ENCODE peak calls at places on chromosomes 7 and 10, in seven cellular contexts. One of them, this sample, is unnamed.

GRCh38 chr7:30726296-30727006 is 25.5 kb upstream of the INMT start:
- DNase-seq in germinal center: no peak
- DNase-seq in NB4: peak
- DNase-seq in neural progenitor cell: no peak
- DNase-seq in C1 segment of cervical spinal cord: no peak
- DNase-seq in stimulated activated CD8-positive, alpha-beta memory T cell treated with anti-CD3 and anti-CD28 coated beads, Interleukin-2, amount 100 ng/mL, for 1 hour: no peak
- DNase-seq in activated B cell treated with CpG ODN at 0.5 μM for 24 hours: no peak
- DNase-seq in this sample: no peak

GRCh38 chr7:2437537-2438148 is 34.2 kb downstream of the CHST12 start:
- DNase-seq in activated B cell treated with CpG ODN at 0.5 μM for 24 hours: no peak
- DNase-seq in C1 segment of cervical spinal cord: no peak
- DNase-seq in neural progenitor cell: no peak
- DNase-seq in NB4: no peak
- DNase-seq in stimulated activated CD8-positive, alpha-beta memory T cell treated with anti-CD3 and anti-CD28 coated beads, Interleukin-2, amount 100 ng/mL, for 1 hour: no peak
- DNase-seq in germinal center: no peak
- DNase-seq in this sample: no peak

GRCh38 chr10:110642980-110643655 is 1.0 kb upstream of the RBM20 start:
- DNase-seq in neural progenitor cell: peak
- DNase-seq in activated B cell treated with CpG ODN at 0.5 μM for 24 hours: no peak
- DNase-seq in C1 segment of cervical spinal cord: no peak
- DNase-seq in NB4: no peak
- DNase-seq in stimulated activated CD8-positive, alpha-beta memory T cell treated with anti-CD3 and anti-CD28 coated beads, Interleukin-2, amount 100 ng/mL, for 1 hour: no peak
- DNase-seq in germinal center: no peak
- DNase-seq in this sample: no peak

GRCh38 chr10:43461950-43462349 is 25.0 kb downstream of the ZNF487 start:
- DNase-seq in germinal center: peak
- DNase-seq in activated B cell treated with CpG ODN at 0.5 μM for 24 hours: no peak
- DNase-seq in stimulated activated CD8-positive, alpha-beta memory T cell treated with anti-CD3 and anti-CD28 coated beads, Interleukin-2, amount 100 ng/mL, for 1 hour: no peak
- DNase-seq in NB4: peak
- DNase-seq in C1 segment of cervical spinal cord: peak
- DNase-seq in neural progenitor cell: peak
- DNase-seq in this sample: peak

GRCh38 chr7:90192876-90193765 is 18.4 kb upstream of the STEAP2 start:
- DNase-seq in stimulated activated CD8-positive, alpha-beta memory T cell treated with anti-CD3 and anti-CD28 coated beads, Interleukin-2, amount 100 ng/mL, for 1 hour: no peak
- DNase-seq in NB4: no peak
- DNase-seq in activated B cell treated with CpG ODN at 0.5 μM for 24 hours: no peak
- DNase-seq in neural progenitor cell: no peak
- DNase-seq in C1 segment of cervical spinal cord: no peak
- DNase-seq in germinal center: no peak
- DNase-seq in this sample: no peak

GRCh38 chr10:101529207-101529606 is 58.9 kb downstream of the POLL start:
- DNase-seq in activated B cell treated with CpG ODN at 0.5 μM for 24 hours: no peak
- DNase-seq in C1 segment of cervical spinal cord: no peak
- DNase-seq in neural progenitor cell: peak
- DNase-seq in germinal center: no peak
- DNase-seq in NB4: no peak
- DNase-seq in stimulated activated CD8-positive, alpha-beta memory T cell treated with anti-CD3 and anti-CD28 coated beads, Interleukin-2, amount 100 ng/mL, for 1 hour: no peak
- DNase-seq in this sample: no peak

GRCh38 chr7:157565981-157566630 is 229.3 kb downstream of the DNAJB6 start:
- DNase-seq in stimulated activated CD8-positive, alpha-beta memory T cell treated with anti-CD3 and anti-CD28 coated beads, Interleukin-2, amount 100 ng/mL, for 1 hour: no peak
- DNase-seq in NB4: no peak
- DNase-seq in germinal center: no peak
- DNase-seq in neural progenitor cell: peak
- DNase-seq in activated B cell treated with CpG ODN at 0.5 μM for 24 hours: no peak
- DNase-seq in C1 segment of cervical spinal cord: no peak
- DNase-seq in this sample: no peak

GRCh38 chr10:48762104-48763042 is 77.7 kb downstream of the WDFY4 start:
- DNase-seq in stimulated activated CD8-positive, alpha-beta memory T cell treated with anti-CD3 and anti-CD28 coated beads, Interleukin-2, amount 100 ng/mL, for 1 hour: no peak
- DNase-seq in activated B cell treated with CpG ODN at 0.5 μM for 24 hours: no peak
- DNase-seq in germinal center: no peak
- DNase-seq in neural progenitor cell: no peak
- DNase-seq in NB4: no peak
- DNase-seq in C1 segment of cervical spinal cord: no peak
- DNase-seq in this sample: no peak

GRCh38 chr10:49844775-49845561 is 82.8 kb upstream of the OGDHL start:
- DNase-seq in activated B cell treated with CpG ODN at 0.5 μM for 24 hours: no peak
- DNase-seq in germinal center: no peak
- DNase-seq in C1 segment of cervical spinal cord: no peak
- DNase-seq in NB4: no peak
- DNase-seq in stimulated activated CD8-positive, alpha-beta memory T cell treated with anti-CD3 and anti-CD28 coated beads, Interleukin-2, amount 100 ng/mL, for 1 hour: no peak
- DNase-seq in neural progenitor cell: no peak
- DNase-seq in this sample: no peak

GRCh38 chr7:120941064-120941463 is 9.5 kb upstream of the ING3 start:
- DNase-seq in germinal center: no peak
- DNase-seq in C1 segment of cervical spinal cord: no peak
- DNase-seq in NB4: peak
- DNase-seq in activated B cell treated with CpG ODN at 0.5 μM for 24 hours: no peak
- DNase-seq in stimulated activated CD8-positive, alpha-beta memory T cell treated with anti-CD3 and anti-CD28 coated beads, Interleukin-2, amount 100 ng/mL, for 1 hour: no peak
- DNase-seq in neural progenitor cell: no peak
- DNase-seq in this sample: peak

GRCh38 chr10:100508691-100509150 is 10.9 kb downstream of the SEC31B start:
- DNase-seq in germinal center: peak
- DNase-seq in stimulated activated CD8-positive, alpha-beta memory T cell treated with anti-CD3 and anti-CD28 coated beads, Interleukin-2, amount 100 ng/mL, for 1 hour: no peak
- DNase-seq in NB4: peak
- DNase-seq in activated B cell treated with CpG ODN at 0.5 μM for 24 hours: no peak
- DNase-seq in neural progenitor cell: peak
- DNase-seq in C1 segment of cervical spinal cord: no peak
- DNase-seq in this sample: peak

GRCh38 chr10:47198221-47198620 is 101.8 kb upstream of the GDF10 start:
- DNase-seq in activated B cell treated with CpG ODN at 0.5 μM for 24 hours: no peak
- DNase-seq in C1 segment of cervical spinal cord: no peak
- DNase-seq in NB4: no peak
- DNase-seq in stimulated activated CD8-positive, alpha-beta memory T cell treated with anti-CD3 and anti-CD28 coated beads, Interleukin-2, amount 100 ng/mL, for 1 hour: no peak
- DNase-seq in neural progenitor cell: no peak
- DNase-seq in germinal center: no peak
- DNase-seq in this sample: no peak

GRCh38 chr10:48579251-48579960 is 25.5 kb downstream of the ARHGAP22 start:
- DNase-seq in C1 segment of cervical spinal cord: no peak
- DNase-seq in activated B cell treated with CpG ODN at 0.5 μM for 24 hours: no peak
- DNase-seq in germinal center: no peak
- DNase-seq in stimulated activated CD8-positive, alpha-beta memory T cell treated with anti-CD3 and anti-CD28 coated beads, Interleukin-2, amount 100 ng/mL, for 1 hour: no peak
- DNase-seq in neural progenitor cell: no peak
- DNase-seq in NB4: peak
- DNase-seq in this sample: peak

GRCh38 chr10:128422221-128422620 is 296.0 kb upstream of the MKI67 start:
- DNase-seq in C1 segment of cervical spinal cord: no peak
- DNase-seq in activated B cell treated with CpG ODN at 0.5 μM for 24 hours: no peak
- DNase-seq in neural progenitor cell: no peak
- DNase-seq in NB4: no peak
- DNase-seq in germinal center: no peak
- DNase-seq in stimulated activated CD8-positive, alpha-beta memory T cell treated with anti-CD3 and anti-CD28 coated beads, Interleukin-2, amount 100 ng/mL, for 1 hour: no peak
- DNase-seq in this sample: no peak

GRCh38 chr10:20521186-20521585 is 375.9 kb downstream of the NEBL start:
- DNase-seq in neural progenitor cell: no peak
- DNase-seq in stimulated activated CD8-positive, alpha-beta memory T cell treated with anti-CD3 and anti-CD28 coated beads, Interleukin-2, amount 100 ng/mL, for 1 hour: no peak
- DNase-seq in C1 segment of cervical spinal cord: no peak
- DNase-seq in activated B cell treated with CpG ODN at 0.5 μM for 24 hours: no peak
- DNase-seq in germinal center: no peak
- DNase-seq in NB4: no peak
- DNase-seq in this sample: no peak

GRCh38 chr7:26376208-26376917 is 84.7 kb downstream of the SNX10 start:
- DNase-seq in stimulated activated CD8-positive, alpha-beta memory T cell treated with anti-CD3 and anti-CD28 coated beads, Interleukin-2, amount 100 ng/mL, for 1 hour: no peak
- DNase-seq in NB4: peak
- DNase-seq in C1 segment of cervical spinal cord: no peak
- DNase-seq in neural progenitor cell: peak
- DNase-seq in activated B cell treated with CpG ODN at 0.5 μM for 24 hours: peak
- DNase-seq in germinal center: peak
- DNase-seq in this sample: peak

GRCh38 chr10:35217458-35217857 is 90.8 kb downstream of the CREM start:
- DNase-seq in stimulated activated CD8-positive, alpha-beta memory T cell treated with anti-CD3 and anti-CD28 coated beads, Interleukin-2, amount 100 ng/mL, for 1 hour: no peak
- DNase-seq in C1 segment of cervical spinal cord: no peak
- DNase-seq in germinal center: no peak
- DNase-seq in activated B cell treated with CpG ODN at 0.5 μM for 24 hours: no peak
- DNase-seq in NB4: no peak
- DNase-seq in neural progenitor cell: no peak
- DNase-seq in this sample: no peak

This sample was measured in KBM-7.